ENCODE peak calls at places on chromosomes 5 and 9, in eight cellular contexts. K, T, E, Y, B, M, X and Z are unnamed samples.

GRCh38 chr9:129253820-129254381 is 75.8 kb upstream of the IER5L start:
- DNase-seq in K (no peak), T (no peak), E (peak; percentile 77), Y (no peak), B (peak; percentile 79), M (no peak), X (peak; percentile 46), Z (no peak)

GRCh38 chr5:124952566-124952965 is 206.1 kb upstream of the ZNF608 start:
- DNase-seq in K (no peak), T (no peak), E (no peak), Y (no peak), B (no peak), M (no peak), X (no peak), Z (no peak)

GRCh38 chr5:170832241-170832640 is 29.6 kb upstream of the RANBP17 start:
- DNase-seq in K (no peak), T (no peak), E (no peak), Y (no peak), B (no peak), M (no peak), X (no peak), Z (no peak)

GRCh38 chr5:53478411-53479044 is 1.9 kb upstream of the FST start:
- DNase-seq in K (no peak), T (peak; percentile 64), E (no peak), Y (peak; percentile 69), B (peak; percentile 20), M (peak; percentile 19), X (peak; percentile 64), Z (no peak)

GRCh38 chr9:132545578-132545977 is 36.8 kb upstream of the BARHL1 start:
- DNase-seq in K (no peak), T (no peak), E (no peak), Y (no peak), B (no peak), M (no peak), X (no peak), Z (no peak)

GRCh38 chr5:160159991-160160826 is 41.0 kb upstream of the PWWP2A start:
- DNase-seq in K (no peak), T (no peak), E (no peak), Y (no peak), B (no peak), M (no peak), X (peak; percentile 76), Z (no peak)

GRCh38 chr9:85021686-85022085 is 352.2 kb downstream of the NTRK2 start:
- DNase-seq in K (no peak), T (no peak), E (no peak), Y (no peak), B (no peak), M (no peak), X (no peak), Z (no peak)

GRCh38 chr9:127137640-127138360 is 15.4 kb upstream of the ANGPTL2 start:
- DNase-seq in K (no peak), T (no peak), E (no peak), Y (no peak), B (no peak), M (no peak), X (peak; percentile 15), Z (no peak)

GRCh38 chr5:56852228-56853000 is 37.1 kb downstream of the MAP3K1 start:
- DNase-seq in K (peak; percentile 10), T (no peak), E (no peak), Y (no peak), B (no peak), M (no peak), X (peak; percentile 54), Z (no peak)

GRCh38 chr5:56516936-56517521 is 283.9 kb upstream of the ANKRD55 start:
- DNase-seq in K (no peak), T (no peak), E (no peak), Y (no peak), B (no peak), M (no peak), X (no peak), Z (no peak)

GRCh38 chr5:179825655-179826182 is 5.0 kb downstream of the SQSTM1 start:
- DNase-seq in K (no peak), T (peak; percentile 39), E (peak; percentile 60), Y (no peak), B (no peak), M (peak; percentile 80), X (no peak), Z (no peak)

GRCh38 chr5:56440871-56441740 is 208.0 kb upstream of the ANKRD55 start:
- DNase-seq in K (no peak), T (peak; percentile 22), E (no peak), Y (no peak), B (no peak), M (peak; percentile 27), X (peak; percentile 66), Z (no peak)

GRCh38 chr9:136429075-136429628 is 10.5 kb downstream of the INPP5E start:
- DNase-seq in K (no peak), T (no peak), E (no peak), Y (no peak), B (no peak), M (no peak), X (no peak), Z (no peak)
- TF ChIP-seq CTCF in K (no peak), T (no peak), E (no peak), Y (no peak), B (no peak), M (no peak), X (no peak), Z (no peak)

GRCh38 chr5:134113908-134114875 is at the start of gene TCF7:
- DNase-seq in K (no peak), T (peak; percentile 91), E (peak; percentile 86), Y (peak; percentile 81), B (peak; percentile 79), M (peak; percentile 78), X (peak; percentile 74), Z (peak; percentile 89)
- TF ChIP-seq CTCF in K (no peak), T (no peak), E (no peak), Y (no peak), B (no peak), M (no peak), X (no peak), Z (no peak)

GRCh38 chr5:74212336-74212735 is 428.2 kb downstream of the ENC1 start:
- DNase-seq in K (no peak), T (no peak), E (no peak), Y (no peak), B (no peak), M (no peak), X (no peak), Z (no peak)
- TF ChIP-seq CTCF in K (peak; percentile 59), T (peak; percentile 25), E (no peak), Y (no peak), B (no peak), M (peak; percentile 24), X (peak; percentile 47), Z (peak; percentile 56)

GRCh38 chr5:61765471-61765870 is 433.4 kb downstream of the ZSWIM6 start:
- DNase-seq in K (no peak), T (no peak), E (no peak), Y (no peak), B (no peak), M (no peak), X (no peak), Z (no peak)

GRCh38 chr5:61771062-61771461 is 439.0 kb downstream of the ZSWIM6 start:
- DNase-seq in K (no peak), T (no peak), E (no peak), Y (no peak), B (no peak), M (no peak), X (no peak), Z (no peak)

GRCh38 chr5:61766141-61766540 is 434.1 kb downstream of the ZSWIM6 start:
- DNase-seq in K (no peak), T (no peak), E (no peak), Y (no peak), B (no peak), M (no peak), X (no peak), Z (no peak)

GRCh38 chr5:61767231-61768080 is 435.4 kb downstream of the ZSWIM6 start:
- DNase-seq in K (no peak), T (no peak), E (no peak), Y (no peak), B (no peak), M (no peak), X (no peak), Z (no peak)

GRCh38 chr5:61768692-61769281 is 436.7 kb downstream of the ZSWIM6 start:
- DNase-seq in K (no peak), T (peak; percentile 69), E (no peak), Y (no peak), B (no peak), M (peak; percentile 18), X (peak; percentile 9), Z (no peak)
- TF ChIP-seq CTCF in K (peak; percentile 93), T (peak; percentile 53), E (no peak), Y (no peak), B (peak; percentile 13), M (peak; percentile 42), X (peak; percentile 65), Z (peak; percentile 73)